ENCODE peak calls at places on chromosomes 13 and 19, in ten cellular contexts. O, N, V, E, J, S, C, T, A and H are unnamed samples. For H3K4me1, the result is how much of the 10 kb centered on the place peaks cover.

GRCh38 chr13:51818276-51818675 is 14.3 kb upstream of the DHRS12 start:
- DNase-seq in J (no peak), V (no peak), N (no peak), C (no peak), A (no peak), S (no peak), E (no peak), O (no peak), T (no peak), H (no peak)

GRCh38 chr19:50167314-50167721 is 4.2 kb upstream of the IZUMO2 start:
- DNase-seq in V (no peak), O (no peak), A (no peak), J (no peak), S (no peak), E (no peak), C (no peak), T (no peak), N (peak), H (no peak)

GRCh38 chr19:13729859-13730258 is 34.5 kb upstream of the MRI1 start:
- DNase-seq in A (peak), V (no peak), C (no peak), N (no peak), O (no peak), E (no peak), T (no peak), J (no peak), S (no peak), H (no peak)

GRCh38 chr13:100530645-100531044 is 57.9 kb downstream of the GGACT start:
- DNase-seq in O (no peak), C (no peak), A (no peak), N (no peak), V (peak), E (no peak), S (no peak), J (no peak), T (no peak), H (peak)

GRCh38 chr19:44345969-44346368 is 10.5 kb downstream of the ZNF112 start:
- DNase-seq in C (no peak), T (no peak), O (no peak), E (no peak), J (no peak), V (no peak), S (no peak), A (no peak), N (no peak), H (no peak)

GRCh38 chr19:15717781-15718180 is 10.0 kb upstream of the OR10H2 start:
- DNase-seq in J (no peak), N (no peak), E (no peak), A (no peak), T (no peak), V (no peak), C (no peak), S (no peak), O (no peak), H (no peak)

GRCh38 chr13:28059214-28059613 is 41.2 kb downstream of the FLT3 start:
- DNase-seq in J (no peak), O (no peak), V (no peak), A (peak), C (peak), S (no peak), T (no peak), E (no peak), N (peak), H (peak)

GRCh38 chr13:45674908-45675307 is 27.2 kb upstream of the CBY2 start:
- DNase-seq in J (no peak), O (no peak), A (no peak), S (no peak), E (no peak), C (peak), T (peak), N (no peak), V (peak), H (no peak)

GRCh38 chr19:54114340-54114826 is 1.1 kb downstream of the TFPT start:
- DNase-seq in A (no peak), S (peak), C (peak), J (peak), N (peak), O (peak), V (no peak), E (peak), T (no peak), H (peak)

GRCh38 chr19:57512845-57513244 is 13.1 kb downstream of the ZNF773 start:
- DNase-seq in J (no peak), S (no peak), O (no peak), V (no peak), E (no peak), T (no peak), A (peak), N (no peak), C (peak), H (no peak)

GRCh38 chr19:23071087-23071511 is 45.7 kb upstream of the ZNF730 start:
- DNase-seq in E (no peak), T (no peak), S (peak), N (peak), J (no peak), C (peak), O (no peak), A (no peak), V (peak), H (peak)

GRCh38 chr13:93248627-93249047 is 22.0 kb downstream of the GPC6 start:
- DNase-seq in N (peak), O (peak), E (no peak), A (peak), J (peak), C (peak), V (no peak), T (no peak), S (no peak), H (no peak)

GRCh38 chr19:55930996-55931515 is 1.1 kb downstream of the NLRP13 start:
- DNase-seq in V (no peak), O (no peak), N (no peak), A (no peak), E (no peak), T (no peak), J (no peak), C (no peak), S (no peak), H (no peak)

GRCh38 chr13:39602614-39603366 is at the start of gene LHFPL6:
- DNase-seq in A (peak), S (peak), C (peak), O (peak), T (peak), E (peak), N (peak), J (peak), V (peak), H (peak)

GRCh38 chr13:75494491-75494890 is 12.5 kb upstream of the TBC1D4 start:
- DNase-seq in A (no peak), E (no peak), S (no peak), V (no peak), J (no peak), O (no peak), T (no peak), N (no peak), C (no peak), H (no peak)

GRCh38 chr19:55276720-55277430 is 3.0 kb downstream of the HSPBP1 start:
- DNase-seq in C (no peak), J (no peak), S (no peak), E (no peak), O (no peak), V (no peak), A (no peak), N (no peak), T (no peak), H (no peak)

GRCh38 chr19:39982883-39983282 is 11.9 kb downstream of the PSMC4 start:
- DNase-seq in C (no peak), J (no peak), E (no peak), V (no peak), A (no peak), T (no peak), N (no peak), O (no peak), S (no peak), H (no peak)

GRCh38 chr13:93320942-93321341 is 94.3 kb downstream of the GPC6 start:
- DNase-seq in N (no peak), S (no peak), V (no peak), A (no peak), E (no peak), O (no peak), J (no peak), C (peak), T (no peak), H (no peak)

GRCh38 chr13:33016414-33017409 is at the start of gene KL:
- DNase-seq in T (no peak), A (peak), N (peak), O (peak), C (peak), E (peak), V (no peak), S (peak), J (peak), H (peak)

GRCh38 chr13:29846475-29847256 is 3.8 kb downstream of the UBL3 start:
- DNase-seq in S (no peak), E (no peak), T (no peak), N (no peak), A (no peak), J (no peak), V (no peak), C (no peak), O (no peak), H (no peak)
- H3K4me3 ChIP-seq in S (peak), E (peak), T (peak), N (no peak), A (peak), J (peak), V (peak), C (peak), O (peak), H (peak)

DNA sequence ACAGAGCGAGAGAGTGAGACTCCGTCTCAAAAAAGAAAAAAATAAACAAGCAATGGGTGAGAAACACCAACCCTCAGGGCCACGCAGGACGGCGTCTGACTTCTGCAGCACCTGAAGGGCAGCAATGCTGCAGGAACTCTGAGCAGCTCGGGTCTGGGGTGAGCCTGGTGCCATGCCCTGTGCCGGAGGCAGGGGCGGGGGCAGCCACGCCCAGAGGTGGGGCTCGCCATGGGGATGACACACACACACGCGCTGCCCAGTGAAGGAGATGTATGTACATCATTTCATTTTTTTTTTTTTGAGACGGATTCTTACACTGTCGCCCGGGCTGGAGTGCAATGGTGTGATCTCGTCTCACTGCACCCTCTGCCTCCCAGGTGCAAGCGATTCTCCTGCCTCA is 24.3 kb downstream of the GPX4 start:
- DNase-seq in V (no peak), S (no peak), C (no peak), O (no peak), T (no peak), A (no peak), E (no peak), J (no peak), N (no peak), H (no peak)
- H3K4me1 ChIP-seq in V (under half), S (under half), C (under half), O (under half), T (under half), A (under half), E (under half), J (under half), N (under half), H (under half)

GRCh38 chr13:110649551-110649950 is 34.2 kb downstream of the NAXD start:
- DNase-seq in C (no peak), N (peak), S (no peak), J (peak), V (no peak), E (peak), O (no peak), T (no peak), A (no peak), H (no peak)
- H3K4me3 ChIP-seq in C (no peak), N (no peak), S (no peak), J (no peak), V (no peak), E (no peak), O (no peak), T (no peak), A (no peak), H (no peak)

GRCh38 chr13:40987606-40988280 is 31.4 kb downstream of the ELF1 start:
- DNase-seq in V (no peak), J (no peak), O (no peak), C (no peak), E (no peak), A (no peak), N (no peak), S (no peak), T (no peak), H (no peak)
- H3K4me1 ChIP-seq in V (under half), J (under half), O (under half), C (under half), E (under half), A (under half), N (half or more), S (under half), T (under half), H (under half)